ENCODE peak calls at places on chromosomes 7 and 10, in six cellular contexts. E is transverse colon, C is sigmoid colon, V is upper lobe of left lung, M is SK-N-SH, U is A549. S is an unnamed sample.

GRCh38 chr7:876972-877311 is 588 bp downstream of the GET4 start:
- DNase-seq in C (peak), U (peak), V (no peak), E (no peak), M (no peak), S (no peak)

GRCh38 chr7:136868496-136869005 is at the start of gene CHRM2:
- DNase-seq in M (peak), V (no peak), E (no peak), C (peak), U (peak), S (no peak)

GRCh38 chr10:44198780-44199097 is 186.2 kb downstream of the CXCL12 start:
- DNase-seq in U (no peak), V (no peak), E (no peak), M (no peak), C (peak), S (peak)

GRCh38 chr10:16505168-16505567 is 16.5 kb downstream of the C1QL3 start:
- DNase-seq in E (no peak), V (no peak), U (no peak), M (no peak), C (no peak), S (no peak)

GRCh38 chr10:62972103-62972502 is 155.9 kb upstream of the EGR2 start:
- DNase-seq in E (no peak), V (no peak), U (no peak), M (no peak), C (no peak), S (no peak)

GRCh38 chr7:122339145-122339904 is 34.8 kb upstream of the FEZF1 start:
- DNase-seq in M (no peak), V (no peak), C (no peak), U (no peak), E (no peak), S (no peak)

GRCh38 chr7:102431617-102432298 is 1.6 kb upstream of the ORAI2 start:
- DNase-seq in U (peak), V (peak), E (peak), M (no peak), C (no peak), S (no peak)

GRCh38 chr7:84502222-84502621 is 307.6 kb upstream of the SEMA3A start:
- DNase-seq in U (no peak), M (no peak), C (no peak), V (no peak), E (no peak), S (no peak)

GRCh38 chr7:80098795-80099194 is 35.8 kb upstream of the GNAI1 start:
- DNase-seq in U (no peak), V (no peak), C (no peak), M (peak), E (no peak), S (no peak)

GRCh38 chr10:126599949-126600627 is 70.4 kb downstream of the C10orf90 start:
- DNase-seq in V (no peak), M (peak), C (no peak), E (no peak), U (no peak), S (no peak)

GRCh38 chr10:52632591-52632990 is 140.0 kb downstream of the MBL2 start:
- DNase-seq in E (no peak), C (no peak), V (no peak), M (no peak), U (no peak), S (no peak)

GRCh38 chr7:20661884-20662283 is 46.4 kb downstream of the ABCB5 start:
- DNase-seq in M (no peak), E (no peak), V (no peak), U (no peak), C (no peak), S (no peak)

GRCh38 chr7:132584796-132585494 is 8.7 kb upstream of the PLXNA4 start:
- DNase-seq in C (no peak), U (no peak), M (no peak), V (no peak), E (no peak), S (no peak)

DNA sequence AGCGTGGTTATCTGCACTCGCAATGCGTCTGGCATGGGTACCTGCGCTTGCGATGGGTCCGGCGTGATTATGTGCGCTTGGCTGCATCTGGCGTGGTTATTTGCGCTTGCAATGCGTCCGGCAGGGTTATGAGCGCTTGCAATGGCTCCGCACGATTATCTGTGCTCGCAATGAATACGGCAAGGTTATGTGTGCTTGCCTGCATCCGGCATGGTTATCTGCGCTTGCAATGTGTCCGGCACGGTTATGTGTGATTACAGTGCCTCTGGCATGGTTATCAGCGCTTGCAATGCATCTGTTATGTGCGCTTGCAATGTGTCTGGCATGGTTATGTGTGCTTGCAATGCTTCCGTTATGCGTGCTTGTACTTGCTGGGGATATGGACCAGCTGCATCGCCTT is 37.6 kb downstream of the RBAK start:
- DNase-seq in E (no peak), V (no peak), C (no peak), U (no peak), M (peak), S (no peak)
- TF ChIP-seq EP300 in E (no peak), V (no peak), C (no peak), U (no peak), M (no peak), S (no peak)

GRCh38 chr7:19101911-19102310 is 15.5 kb downstream of the TWIST1 start:
- DNase-seq in V (no peak), C (no peak), U (no peak), M (no peak), E (no peak), S (no peak)
- TF ChIP-seq EP300 in V (no peak), C (no peak), U (no peak), M (no peak), E (no peak), S (no peak)

GRCh38 chr10:88174391-88174790 is 311.0 kb downstream of the PTEN start:
- DNase-seq in M (no peak), C (no peak), E (no peak), U (no peak), V (no peak), S (no peak)
- TF ChIP-seq EP300 in M (no peak), C (no peak), E (no peak), U (no peak), V (no peak), S (no peak)

GRCh38 chr10:102151774-102152544 is at the start of gene NOLC1:
- DNase-seq in M (peak), C (peak), U (peak), E (peak), V (peak), S (peak)
- TF ChIP-seq EP300 in M (no peak), C (no peak), U (no peak), E (peak), V (peak), S (peak)

DNA sequence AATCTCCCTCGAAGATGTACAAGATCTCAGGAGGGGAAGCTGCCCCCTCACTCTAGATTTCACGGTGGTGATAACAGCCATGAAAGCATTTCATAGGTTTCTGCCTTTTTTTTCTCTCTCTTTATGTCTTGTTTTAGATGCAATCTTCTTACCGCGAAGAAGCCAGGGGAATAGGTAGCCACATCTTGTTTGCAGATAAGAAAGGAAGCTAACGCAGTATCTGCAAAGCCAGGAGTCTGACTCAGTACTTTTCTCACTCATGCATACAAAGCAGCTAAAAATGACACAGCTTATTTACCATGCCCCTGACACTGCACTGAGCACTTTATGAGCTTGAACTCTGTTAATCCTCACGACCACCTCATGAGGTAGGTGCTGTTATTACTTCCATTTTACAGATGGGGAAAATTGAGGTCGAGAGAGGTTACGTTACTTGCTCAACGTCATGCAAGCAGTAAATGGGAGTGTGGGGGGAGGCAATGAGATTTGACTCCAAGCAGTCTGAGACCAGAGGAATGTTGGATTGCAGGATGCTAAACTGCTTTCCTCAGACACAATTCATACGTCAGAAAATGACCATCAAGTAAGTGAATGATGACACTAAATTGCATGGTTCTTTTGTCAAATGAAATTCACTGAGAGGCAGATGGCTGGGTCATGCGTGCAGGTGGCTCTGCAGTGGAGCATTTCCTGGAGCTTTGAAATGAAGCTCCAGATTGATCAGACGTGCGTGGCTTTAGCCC is 3.2 kb downstream of the MAP3K8 start:
- DNase-seq in U (peak), V (no peak), E (no peak), C (no peak), M (no peak), S (no peak)
- TF ChIP-seq EP300 in U (no peak), V (no peak), E (no peak), C (no peak), M (no peak), S (no peak)

GRCh38 chr7:30465342-30466170 is 13.0 kb downstream of the NOD1 start:
- DNase-seq in U (no peak), M (no peak), C (peak), E (peak), V (no peak), S (no peak)
- TF ChIP-seq EP300 in U (no peak), M (no peak), C (no peak), E (peak), V (no peak), S (peak)

GRCh38 chr7:124992881-124993562 is 63.4 kb upstream of the POT1 start:
- DNase-seq in M (no peak), U (peak), C (no peak), E (no peak), V (no peak), S (no peak)
- TF ChIP-seq EP300 in M (no peak), U (no peak), C (no peak), E (no peak), V (no peak), S (no peak)

GRCh38 chr10:110837418-110838120 is 34.2 kb upstream of the PDCD4 start:
- DNase-seq in U (no peak), M (no peak), E (peak), C (peak), V (no peak), S (no peak)
- TF ChIP-seq EP300 in U (no peak), M (no peak), E (peak), C (peak), V (no peak), S (peak)

GRCh38 chr7:134988161-134988560 is 1.9 kb downstream of the AGBL3 start:
- DNase-seq in V (no peak), C (no peak), U (no peak), E (no peak), M (no peak), S (no peak)

GRCh38 chr7:134993877-134994456 is 7.7 kb downstream of the AGBL3 start:
- DNase-seq in V (no peak), E (no peak), C (no peak), U (no peak), M (no peak), S (no peak)

GRCh38 chr7:134995239-134996096 is 9.2 kb downstream of the AGBL3 start:
- DNase-seq in C (no peak), E (no peak), V (no peak), M (no peak), U (no peak), S (no peak)

GRCh38 chr7:134992626-134993179 is 6.4 kb downstream of the AGBL3 start:
- DNase-seq in M (no peak), C (no peak), E (no peak), V (no peak), U (no peak), S (no peak)

GRCh38 chr7:134991469-134992339 is 5.4 kb downstream of the AGBL3 start:
- DNase-seq in M (no peak), V (no peak), U (peak), C (no peak), E (no peak), S (no peak)
- TF ChIP-seq EP300 in M (no peak), V (no peak), U (no peak), C (no peak), E (no peak), S (no peak)